ENCODE peak calls at places on chromosomes 6 and 20, in seven cellular contexts. I is transverse colon, P is left ventricle myocardium inferior, K is ovary, X is upper lobe of right lung, Z is cardiac muscle cell, G is mammary epithelial cell. T is an unnamed sample. For H3K27me3, the result is how much of the 10 kb centered on the place peaks cover.

GRCh38 chr6:82270791-82271392 is 23.3 kb upstream of the IBTK start:
- DNase-seq in I (no peak), P (no peak), K (no peak), X (no peak), Z (peak), G (peak), T (no peak)

GRCh38 chr6:38522322-38522721 is 117.4 kb downstream of the BTBD9 start:
- DNase-seq in I (no peak), P (no peak), K (peak), X (no peak), Z (peak), G (no peak), T (no peak)

GRCh38 chr20:25389858-25390537 is 637 bp downstream of the ABHD12 start:
- DNase-seq in I (peak), P (peak), K (peak), X (peak), Z (peak), G (no peak), T (peak)

GRCh38 chr6:81138236-81138635 is 614.2 kb downstream of the TENT5A start:
- DNase-seq in I (no peak), P (no peak), K (no peak), X (no peak), Z (no peak), G (no peak), T (no peak)

GRCh38 chr6:100462396-100462795 is 2.3 kb downstream of the SIM1 start:
- DNase-seq in I (no peak), P (no peak), K (no peak), X (no peak), Z (no peak), G (no peak), T (no peak)

GRCh38 chr6:150685860-150686259 is 86.2 kb downstream of the PLEKHG1 start:
- DNase-seq in I (peak), P (no peak), K (no peak), X (peak), Z (peak), G (peak), T (no peak)

GRCh38 chr20:20393770-20394169 is 25.9 kb downstream of the INSM1 start:
- DNase-seq in I (no peak), P (no peak), K (no peak), X (no peak), Z (peak), G (no peak), T (no peak)

GRCh38 chr6:73800997-73801396 is 105.0 kb downstream of the CD109 start:
- DNase-seq in I (no peak), P (no peak), K (no peak), X (no peak), Z (peak), G (no peak), T (no peak)

GRCh38 chr20:52972190-52972937 is at the start of gene TSHZ2:
- DNase-seq in I (no peak), P (peak), K (peak), X (no peak), Z (peak), G (peak), T (peak)

GRCh38 chr20:13373400-13373799 is 152.3 kb downstream of the ISM1 start:
- DNase-seq in I (no peak), P (no peak), K (no peak), X (no peak), Z (no peak), G (no peak), T (no peak)

GRCh38 chr6:6883011-6883410 is 224.8 kb upstream of the RREB1 start:
- DNase-seq in I (peak), P (no peak), K (no peak), X (no peak), Z (no peak), G (no peak), T (no peak)

GRCh38 chr6:45076217-45076616 is 251.9 kb upstream of the RUNX2 start:
- DNase-seq in I (no peak), P (no peak), K (no peak), X (no peak), Z (peak), G (no peak), T (no peak)

GRCh38 chr6:49423817-49424216 is 39.2 kb downstream of the MMUT start:
- DNase-seq in I (no peak), P (no peak), K (no peak), X (no peak), Z (peak), G (peak), T (no peak)

GRCh38 chr6:119129148-119129967 is 50.9 kb upstream of the FAM184A start:
- DNase-seq in I (no peak), P (no peak), K (no peak), X (no peak), Z (peak), G (peak), T (no peak)

GRCh38 chr6:157905590-157906337 is 75.9 kb upstream of the SYNJ2 start:
- DNase-seq in I (no peak), P (no peak), K (no peak), X (no peak), Z (no peak), G (no peak), T (no peak)

GRCh38 chr20:46572181-46572580 is 21.7 kb upstream of the OCSTAMP start:
- DNase-seq in I (no peak), P (peak), K (peak), X (no peak), Z (peak), G (no peak), T (peak)

GRCh38 chr6:75130784-75131183 is 75.1 kb downstream of the COL12A1 start:
- DNase-seq in I (no peak), P (no peak), K (peak), X (no peak), Z (peak), G (no peak), T (no peak)

GRCh38 chr20:23153696-23154341 is 67.7 kb upstream of the CD93 start:
- DNase-seq in I (no peak), P (no peak), K (no peak), X (no peak), Z (no peak), G (no peak), T (no peak)

DNA sequence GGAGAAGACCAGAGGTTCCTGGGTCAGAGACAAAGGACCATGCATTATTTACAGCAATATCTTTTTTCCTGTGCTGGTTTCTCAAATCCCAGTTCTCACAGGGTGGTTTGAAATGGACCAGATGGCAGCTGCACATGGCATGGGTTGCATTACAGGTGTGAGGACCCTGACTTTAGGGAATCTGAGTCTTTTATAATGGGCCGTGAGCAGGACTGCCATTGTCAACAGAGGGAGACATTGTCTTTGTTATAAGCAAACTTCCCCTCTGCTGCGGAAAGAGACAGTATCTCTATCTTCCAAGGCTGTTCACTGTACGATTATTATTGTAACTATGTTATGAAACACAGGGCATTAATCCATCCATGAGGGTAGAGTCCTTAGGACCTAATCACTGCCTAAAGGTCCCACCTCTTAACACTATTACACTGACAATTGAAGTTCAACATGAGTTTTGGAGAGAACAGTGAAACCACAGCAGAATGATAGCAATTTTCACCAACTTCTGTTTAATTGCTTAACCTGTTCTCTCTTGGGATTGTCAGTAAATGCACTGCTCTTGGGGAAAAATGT is 156.1 kb upstream of the AGPAT4 start:
- DNase-seq in I (no peak), P (no peak), K (no peak), X (no peak), Z (peak), G (no peak), T (no peak)
- TF ChIP-seq CTCF in I (no peak), P (peak), K (no peak), X (peak), Z (peak), G (peak), T (no peak)

GRCh38 chr20:57500235-57500634 is 24.7 kb downstream of the CTCFL start:
- DNase-seq in I (no peak), P (no peak), K (no peak), X (no peak), Z (no peak), G (no peak), T (no peak)

GRCh38 chr20:57499676-57500075 is 25.3 kb downstream of the CTCFL start:
- DNase-seq in I (no peak), P (no peak), K (no peak), X (no peak), Z (no peak), G (no peak), T (no peak)

GRCh38 chr20:57500941-57501340 is 24.0 kb downstream of the CTCFL start:
- DNase-seq in I (no peak), P (no peak), K (no peak), X (no peak), Z (no peak), G (no peak), T (peak)

GRCh38 chr20:57496592-57496991 is 28.3 kb downstream of the CTCFL start:
- DNase-seq in I (no peak), P (no peak), K (no peak), X (no peak), Z (no peak), G (no peak), T (no peak)

GRCh38 chr20:57498425-57499400 is 26.2 kb downstream of the CTCFL start:
- DNase-seq in I (no peak), P (no peak), K (no peak), X (no peak), Z (peak), G (no peak), T (no peak)
- H3K27me3 ChIP-seq in I (under half), P (under half), K (under half), X (under half), Z (under half), G (under half), T (under half)

GRCh38 chr6:4775591-4776492 is at the start of gene CDYL:
- DNase-seq in I (peak), P (peak), K (peak), X (peak), Z (peak), G (peak), T (peak)
- TF ChIP-seq CTCF in I (no peak), P (peak), K (no peak), X (peak), Z (no peak), G (no peak), T (no peak)

GRCh38 chr6:143401636-143402370 is 48.7 kb downstream of the ADAT2 start:
- DNase-seq in I (no peak), P (no peak), K (no peak), X (no peak), Z (no peak), G (peak), T (no peak)
- H3K27me3 ChIP-seq in I (under half), P (under half), K (under half), X (under half), Z (under half), G (under half), T (under half)

DNA sequence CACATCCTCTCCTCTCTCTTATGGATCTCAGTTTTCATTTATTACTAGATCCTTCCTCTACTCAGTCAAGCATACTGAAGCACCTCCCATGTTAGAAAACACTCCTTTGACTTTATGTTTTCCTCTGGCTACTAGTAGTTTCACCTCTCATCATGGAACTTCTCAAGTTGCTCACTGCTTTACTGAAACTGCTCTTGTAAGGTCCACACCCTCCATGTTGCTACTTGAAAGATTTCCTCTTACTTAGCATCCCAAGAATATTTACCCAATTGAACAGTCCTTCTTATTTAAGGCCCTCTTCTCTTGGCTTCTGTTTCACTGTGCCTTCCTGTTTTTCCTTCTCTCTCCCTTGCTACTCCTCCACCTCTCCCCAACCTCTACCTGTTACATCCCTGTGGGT is 230.3 kb downstream of the TBC1D7 start:
- DNase-seq in I (no peak), P (no peak), K (no peak), X (no peak), Z (no peak), G (no peak), T (no peak)
- TF ChIP-seq CTCF in I (no peak), P (no peak), K (no peak), X (no peak), Z (no peak), G (no peak), T (no peak)

GRCh38 chr20:38731738-38732113 is 7.4 kb downstream of the SLC32A1 start:
- DNase-seq in I (no peak), P (no peak), K (no peak), X (no peak), Z (no peak), G (no peak), T (no peak)
- H3K27me3 ChIP-seq in I (half or more), P (half or more), K (under half), X (half or more), Z (half or more), G (under half), T (half or more)

DNA sequence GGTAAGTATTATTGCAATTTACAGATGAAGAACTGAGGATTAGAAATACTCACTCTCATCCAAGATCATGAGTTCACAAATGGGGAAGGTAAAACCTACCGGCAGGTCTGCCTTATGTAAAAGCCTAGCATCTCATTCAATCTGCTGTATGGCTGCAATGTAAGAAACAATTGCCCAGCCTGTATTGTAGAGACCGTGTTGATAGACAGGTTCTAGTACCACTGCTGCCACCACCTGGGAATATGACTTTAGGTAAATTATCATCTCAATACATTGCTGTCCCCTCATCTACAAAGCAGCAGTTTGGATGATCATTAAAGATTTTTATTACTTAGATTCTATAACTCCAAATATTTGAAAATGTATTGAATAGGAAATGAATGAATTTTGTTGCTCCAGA is 23.3 kb upstream of the ARHGAP18 start:
- DNase-seq in I (no peak), P (no peak), K (no peak), X (no peak), Z (no peak), G (no peak), T (no peak)
- TF ChIP-seq CTCF in I (no peak), P (no peak), K (no peak), X (no peak), Z (no peak), G (no peak), T (no peak)

DNA sequence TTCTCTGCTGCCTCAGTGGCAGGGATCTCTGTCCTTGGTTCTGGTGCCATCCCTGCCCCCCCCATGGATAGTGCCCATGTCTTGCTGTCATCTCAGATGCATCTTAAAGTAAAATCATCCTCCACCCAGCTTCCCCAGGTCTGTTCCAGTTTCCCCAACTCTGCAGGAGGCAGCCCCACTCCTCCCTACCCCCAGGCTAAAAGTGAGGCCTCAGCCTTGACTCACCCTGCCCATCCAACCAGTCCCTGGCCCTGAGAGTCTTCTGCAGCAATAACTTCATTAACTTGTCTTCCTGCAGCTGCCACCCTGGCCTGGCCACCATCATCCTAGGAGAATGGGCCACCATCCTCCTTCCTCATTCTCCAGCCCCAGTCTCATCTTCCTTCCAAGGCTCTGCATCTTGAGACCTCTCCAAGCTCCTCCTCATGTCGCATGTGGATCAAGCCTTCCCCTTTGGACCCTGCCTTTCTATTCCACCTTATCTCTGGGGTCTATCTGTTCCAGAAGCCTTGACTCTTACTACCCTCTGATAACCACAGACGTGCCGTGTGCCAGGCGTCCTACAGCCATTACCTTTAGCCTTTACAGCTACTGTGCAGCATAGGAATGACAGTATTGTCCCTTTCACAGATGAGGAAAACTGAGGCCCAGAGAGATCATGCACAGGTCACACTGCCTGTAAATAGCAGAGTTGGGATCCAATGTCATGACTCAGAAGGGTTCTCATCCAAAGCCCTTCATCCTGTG is 2.0 kb upstream of the PNPLA1 start:
- DNase-seq in I (no peak), P (no peak), K (no peak), X (no peak), Z (no peak), G (peak), T (no peak)
- H3K27me3 ChIP-seq in I (under half), P (half or more), K (under half), X (under half), Z (under half), G (under half), T (under half)

GRCh38 chr20:45008521-45009049 is 42.3 kb downstream of the STK4 start:
- DNase-seq in I (no peak), P (no peak), K (no peak), X (no peak), Z (peak), G (no peak), T (no peak)
- TF ChIP-seq CTCF in I (no peak), P (no peak), K (no peak), X (no peak), Z (no peak), G (no peak), T (no peak)

GRCh38 chr20:63122626-63123025 is 93.3 kb downstream of the YTHDF1 start:
- DNase-seq in I (no peak), P (no peak), K (no peak), X (no peak), Z (no peak), G (no peak), T (no peak)
- H3K27me3 ChIP-seq in I (under half), P (half or more), K (under half), X (under half), Z (under half), G (under half), T (under half)